ENCODE peak calls at places on chromosomes 4 and X, in six cellular contexts. S is NCI-H82, X is NCI-H2081, H is RCC 7860, K is endothelial cell, W is left ventricle myocardium superior. P is an unnamed sample.

GRCh38 chrX:69951756-69952155 is 98.0 kb downstream of the AWAT2 start:
- DNase-seq in S (no peak), X (no peak), H (no peak), K (no peak), W (no peak), P (no peak)

GRCh38 chr4:127788517-127788916 is 6.4 kb downstream of the HSPA4L start:
- DNase-seq in S (peak), X (no peak), H (no peak), K (no peak), W (no peak), P (no peak)

GRCh38 chrX:115912372-115912897 is 258.1 kb upstream of the AGTR2 start:
- DNase-seq in S (no peak), X (no peak), H (no peak), K (no peak), W (no peak), P (peak)

GRCh38 chr4:3344596-3344995 is 51.8 kb downstream of the RGS12 start:
- DNase-seq in S (no peak), X (no peak), H (no peak), K (no peak), W (no peak), P (no peak)

GRCh38 chr4:7291372-7292135 is 99.2 kb downstream of the SORCS2 start:
- DNase-seq in S (no peak), X (no peak), H (peak), K (no peak), W (peak), P (no peak)

GRCh38 chrX:148443216-148443615 is 57.2 kb upstream of the AFF2 start:
- DNase-seq in S (peak), X (no peak), H (no peak), K (no peak), W (no peak), P (no peak)

GRCh38 chr4:86967798-86968197 is 33.0 kb downstream of the AFF1 start:
- DNase-seq in S (no peak), X (no peak), H (no peak), K (no peak), W (no peak), P (no peak)

GRCh38 chrX:134883134-134883700 is 107.6 kb upstream of the SMIM10 start:
- DNase-seq in S (peak), X (no peak), H (no peak), K (no peak), W (no peak), P (no peak)

GRCh38 chr4:151315212-151315886 is 10.1 kb downstream of the SH3D19 start:
- DNase-seq in S (peak), X (no peak), H (no peak), K (no peak), W (no peak), P (no peak)

GRCh38 chr4:82780398-82781231 is 18.0 kb downstream of the SCD5 start:
- DNase-seq in S (peak), X (peak), H (no peak), K (no peak), W (peak), P (no peak)

GRCh38 chrX:154775611-154776349 is 13.1 kb downstream of the DKC1 start:
- DNase-seq in S (peak), X (no peak), H (peak), K (no peak), W (peak), P (no peak)

GRCh38 chr4:186148335-186148975 is 42.9 kb upstream of the CYP4V2 start:
- DNase-seq in S (no peak), X (no peak), H (no peak), K (no peak), W (no peak), P (no peak)

GRCh38 chr4:113394730-113395530 is 345.5 kb downstream of the ANK2 start:
- DNase-seq in S (peak), X (peak), H (peak), K (peak), W (no peak), P (peak)

GRCh38 chr4:151921811-151922210 is 161.0 kb upstream of the GATB start:
- DNase-seq in S (no peak), X (no peak), H (peak), K (no peak), W (no peak), P (no peak)

GRCh38 chr4:189088783-189089182 is 851.9 kb upstream of the FRG1 start:
- DNase-seq in S (no peak), X (peak), H (no peak), K (no peak), W (no peak), P (no peak)

GRCh38 chrX:42739258-42739657 is 38.7 kb downstream of the PPP1R2C start:
- DNase-seq in S (no peak), X (no peak), H (no peak), K (no peak), W (no peak), P (no peak)

GRCh38 chr4:41281038-41281634 is 24.4 kb downstream of the UCHL1 start:
- DNase-seq in S (peak), X (peak), H (peak), K (peak), W (no peak), P (peak)

GRCh38 chr4:146407669-146408084 is 114.1 kb downstream of the SLC10A7 start:
- DNase-seq in S (no peak), X (no peak), H (no peak), K (no peak), W (no peak), P (no peak)

GRCh38 chr4:36281384-36282106 is at the start of gene DTHD1:
- DNase-seq in S (no peak), X (no peak), H (no peak), K (no peak), W (no peak), P (no peak)

GRCh38 chr4:6806924-6807676 is 24.6 kb downstream of the KIAA0232 start:
- DNase-seq in S (no peak), X (no peak), H (no peak), K (no peak), W (no peak), P (no peak)

GRCh38 chrX:19156223-19156622 is 34.0 kb upstream of the ADGRG2 start:
- DNase-seq in S (no peak), X (no peak), H (no peak), K (no peak), W (no peak), P (no peak)

GRCh38 chrX:10350221-10350620 is 193.4 kb downstream of the CLCN4 start:
- DNase-seq in S (no peak), X (no peak), H (no peak), K (no peak), W (no peak), P (no peak)

GRCh38 chr4:147780137-147780777 is 48.4 kb downstream of the ARHGAP10 start:
- DNase-seq in S (no peak), X (no peak), H (no peak), K (no peak), W (peak), P (no peak)

GRCh38 chr4:148044889-148045352 is 313.0 kb downstream of the ARHGAP10 start:
- DNase-seq in S (no peak), X (no peak), H (no peak), K (no peak), W (no peak), P (no peak)

GRCh38 chrX:37060999-37061398 is 52.8 kb downstream of the FAM47C start:
- DNase-seq in S (peak), X (peak), H (peak), K (peak), W (no peak), P (no peak)

GRCh38 chr4:127574643-127575042 is 58.1 kb upstream of the INTU start:
- DNase-seq in S (no peak), X (no peak), H (no peak), K (no peak), W (no peak), P (no peak)

GRCh38 chr4:79141530-79141929 is 184.3 kb downstream of the NAA11 start:
- DNase-seq in S (no peak), X (no peak), H (no peak), K (peak), W (no peak), P (no peak)

GRCh38 chr4:82523179-82523578 is 38.6 kb downstream of the TMEM150C start:
- DNase-seq in S (no peak), X (no peak), H (no peak), K (no peak), W (no peak), P (no peak)

GRCh38 chrX:107493141-107493540 is 43.7 kb downstream of the FRMPD3 start:
- DNase-seq in S (no peak), X (no peak), H (no peak), K (no peak), W (no peak), P (no peak)

GRCh38 chr4:152460488-152460887 is 75.4 kb downstream of the FBXW7 start:
- DNase-seq in S (no peak), X (no peak), H (no peak), K (no peak), W (no peak), P (no peak)

GRCh38 chr4:99305638-99306380 is 15.0 kb upstream of the ADH1A start:
- DNase-seq in S (no peak), X (no peak), H (no peak), K (no peak), W (no peak), P (no peak)

GRCh38 chrX:54182194-54182863 is 725 bp downstream of the FAM120C start:
- DNase-seq in S (peak), X (peak), H (peak), K (peak), W (peak), P (peak)

GRCh38 chr4:142351958-142352357 is 494.1 kb downstream of the INPP4B start:
- DNase-seq in S (no peak), X (no peak), H (no peak), K (no peak), W (no peak), P (no peak)

GRCh38 chrX:41684138-41684537 is 4.6 kb upstream of the GPR34 start:
- DNase-seq in S (peak), X (no peak), H (no peak), K (no peak), W (no peak), P (no peak)

GRCh38 chr4:113683143-113683542 is 78.4 kb downstream of the CAMK2D start:
- DNase-seq in S (no peak), X (peak), H (no peak), K (no peak), W (no peak), P (no peak)

GRCh38 chr4:25184056-25184455 is 23.8 kb upstream of the SEPSECS start:
- DNase-seq in S (no peak), X (no peak), H (no peak), K (no peak), W (no peak), P (no peak)

GRCh38 chrX:9235722-9236121 is 201.8 kb upstream of the FAM9B start:
- DNase-seq in S (no peak), X (no peak), H (no peak), K (no peak), W (no peak), P (no peak)